ENCODE peak calls at places on chromosomes 11 and 22, in four cellular contexts. B, D, U and H are unnamed samples.
A peak's percentile ranks its signal among the peaks of the same experiment; 100 is the strongest.

GRCh38 chr11:95556342-95557151 is 233.0 kb downstream of the FAM76B start:
- DNase-seq in B (peak; percentile 75), D (no peak), U (no peak), H (peak; percentile 7)

GRCh38 chr11:121426476-121427454 is 25.3 kb upstream of the SORL1 start:
- DNase-seq in B (no peak), D (peak; percentile 25), U (no peak), H (no peak)

GRCh38 chr11:12249590-12250260 is 127.6 kb upstream of the PARVA start:
- DNase-seq in B (no peak), D (no peak), U (no peak), H (no peak)

GRCh38 chr11:94769897-94770296 is 1.7 kb downstream of the AMOTL1 start:
- DNase-seq in B (no peak), D (no peak), U (no peak), H (no peak)

GRCh38 chr22:32000171-32000570 is 42.9 kb upstream of the SLC5A1 start:
- DNase-seq in B (no peak), D (no peak), U (no peak), H (no peak)

GRCh38 chr11:47378011-47378835 is at the start of gene SPI1:
- DNase-seq in B (peak; percentile 41), D (peak; percentile 88), U (peak; percentile 97), H (peak; percentile 84)

GRCh38 chr22:40036591-40037225 is 42.0 kb downstream of the FAM83F start:
- DNase-seq in B (no peak), D (peak; percentile 68), U (peak; percentile 76), H (peak; percentile 54)

GRCh38 chr11:65615950-65616574 is 486 bp downstream of the PCNX3 start:
- DNase-seq in B (no peak), D (peak; percentile 97), U (peak; percentile 42), H (peak; percentile 90)

GRCh38 chr11:2518983-2519340 is 74.2 kb downstream of the KCNQ1 start:
- DNase-seq in B (no peak), D (no peak), U (no peak), H (no peak)

GRCh38 chr22:50261615-50262459 is at the start of gene MAPK12:
- DNase-seq in B (no peak), D (peak; percentile 81), U (no peak), H (peak; percentile 93)

GRCh38 chr22:30266445-30267381 is at the start of gene OSM:
- DNase-seq in B (no peak), D (no peak), U (peak; percentile 96), H (no peak)

GRCh38 chr11:126522152-126522551 is 166.7 kb downstream of the ST3GAL4 start:
- DNase-seq in B (no peak), D (peak; percentile 23), U (no peak), H (no peak)

GRCh38 chr11:1008001-1008400 is 28.5 kb downstream of the MUC6 start:
- DNase-seq in B (no peak), D (no peak), U (no peak), H (no peak)

GRCh38 chr22:17832665-17833064 is 58.4 kb upstream of the BID start:
- DNase-seq in B (no peak), D (no peak), U (no peak), H (no peak)

GRCh38 chr11:2975594-2975993 is 16.5 kb downstream of the NAP1L4 start:
- DNase-seq in B (no peak), D (peak; percentile 38), U (peak; percentile 48), H (no peak)

GRCh38 chr22:33557836-33558235 is 362.4 kb downstream of the LARGE1 start:
- DNase-seq in B (no peak), D (no peak), U (no peak), H (no peak)

GRCh38 chr22:33564683-33565082 is 355.6 kb downstream of the LARGE1 start:
- DNase-seq in B (no peak), D (no peak), U (no peak), H (no peak)

GRCh38 chr22:33562484-33562883 is 357.8 kb downstream of the LARGE1 start:
- DNase-seq in B (no peak), D (no peak), U (no peak), H (no peak)

GRCh38 chr22:33563568-33563967 is 356.7 kb downstream of the LARGE1 start:
- DNase-seq in B (no peak), D (no peak), U (no peak), H (no peak)

GRCh38 chr22:33561149-33561807 is 359.0 kb downstream of the LARGE1 start:
- DNase-seq in B (no peak), D (no peak), U (no peak), H (no peak)
- TF ChIP-seq SPI1 in B (no peak), D (no peak), U (no peak), H (no peak)

DNA sequence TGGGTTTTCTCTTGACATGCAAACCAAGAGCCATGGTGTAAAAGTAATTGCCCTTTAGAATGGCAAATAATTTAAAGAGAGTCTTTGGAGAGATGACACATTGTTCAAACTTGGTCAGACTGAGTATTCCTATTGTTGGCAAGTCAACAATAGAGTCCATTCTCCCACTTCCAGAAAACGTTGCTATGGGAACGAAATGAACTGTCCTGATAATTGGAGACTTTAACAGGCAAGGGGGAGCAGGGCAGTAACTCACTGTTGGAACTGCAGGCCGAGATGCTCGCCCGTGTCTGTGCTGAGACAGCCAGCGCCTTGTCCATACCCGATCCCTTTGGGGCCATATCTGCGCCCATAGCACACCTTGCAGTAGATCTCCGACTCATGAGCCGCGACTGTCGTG is 13.9 kb downstream of the CSRP3 start:
- DNase-seq in B (no peak), D (no peak), U (no peak), H (no peak)
- TF ChIP-seq SPI1 in B (no peak), D (no peak), U (no peak), H (no peak)

DNA sequence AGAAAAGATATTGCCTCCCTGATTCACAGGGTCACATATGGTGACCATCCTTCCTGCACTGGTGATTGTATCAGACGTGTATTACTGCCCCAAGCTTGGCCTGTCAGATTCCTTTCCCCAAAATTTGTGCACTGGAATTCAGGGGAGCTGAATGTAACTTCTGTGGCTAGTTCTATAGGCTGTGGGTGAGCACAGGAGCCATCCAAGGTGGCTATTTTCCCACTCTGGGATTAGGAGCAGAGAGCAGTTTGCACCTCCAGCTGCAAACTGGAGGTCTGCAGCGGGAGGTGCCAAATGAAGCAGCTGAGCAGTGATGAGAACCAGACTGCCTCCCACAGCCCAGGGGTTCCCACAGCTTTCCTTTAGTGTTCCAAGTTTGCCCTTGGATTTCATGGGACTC is 124.2 kb upstream of the PITPNB start:
- DNase-seq in B (no peak), D (no peak), U (no peak), H (no peak)
- TF ChIP-seq SPI1 in B (no peak), D (no peak), U (no peak), H (no peak)

GRCh38 chr11:34915136-34916013 is 804 bp downstream of the APIP start:
- DNase-seq in B (no peak), D (no peak), U (peak; percentile 14), H (no peak)

GRCh38 chr11:34916014-34916809 is at the start of the genes APIP and PDHX:
- DNase-seq in B (peak; percentile 92), D (peak; percentile 98), U (peak; percentile 99), H (peak; percentile 94)

GRCh38 chr11:34921156-34921555 is 4.7 kb downstream of the PDHX start:
- DNase-seq in B (no peak), D (no peak), U (no peak), H (no peak)

DNA sequence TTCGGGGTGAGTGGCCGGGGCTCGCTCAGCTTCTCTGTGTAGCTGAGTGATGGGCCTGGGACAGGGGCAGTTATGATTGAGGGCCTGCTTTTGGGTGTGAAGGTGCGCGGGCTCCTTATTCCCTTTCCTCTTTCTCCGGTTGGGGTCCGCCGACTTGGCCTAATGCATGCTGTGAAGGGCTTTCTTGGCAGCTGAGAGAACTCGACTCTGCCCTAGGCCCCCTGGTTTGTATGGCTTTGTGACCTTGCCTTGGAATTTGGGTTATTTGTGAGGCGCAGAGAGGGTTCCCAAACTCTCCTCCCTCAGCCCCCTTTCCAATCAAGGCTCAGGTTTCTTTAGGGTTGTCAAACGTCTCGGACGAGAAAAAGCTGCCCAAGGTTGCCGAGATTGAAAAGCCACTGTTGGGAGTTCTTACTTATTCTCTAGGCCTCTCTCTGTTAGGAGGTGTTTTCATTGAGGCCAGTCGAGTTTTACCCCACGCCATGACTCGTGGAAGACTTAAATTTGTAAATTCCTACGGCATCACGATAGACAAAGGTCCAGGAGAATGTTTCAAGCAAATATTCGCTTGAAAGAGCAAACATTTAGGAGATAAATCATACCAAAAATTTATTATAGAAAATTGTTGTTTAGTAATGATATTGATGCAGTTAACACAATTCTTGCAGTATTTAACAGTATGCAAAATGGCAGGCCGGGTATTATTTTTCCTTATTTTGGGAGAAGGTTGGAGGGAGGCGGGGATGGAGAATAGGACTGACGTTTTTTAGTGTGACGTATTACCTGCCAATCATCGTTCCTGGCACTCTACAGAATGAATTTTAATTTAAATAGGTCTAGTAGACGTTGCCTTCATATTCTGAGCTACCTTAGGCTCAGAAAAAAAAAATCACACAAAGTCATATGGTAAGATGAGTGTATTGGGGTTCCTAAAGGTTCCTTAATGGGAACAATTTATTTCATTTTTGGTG is 677 bp downstream of the PDHX start:
- DNase-seq in B (no peak), D (no peak), U (no peak), H (no peak)
- TF ChIP-seq SPI1 in B (no peak), D (no peak), U (no peak), H (no peak)

GRCh38 chr22:46192210-46192993 is 42.1 kb downstream of the PPARA start:
- DNase-seq in B (no peak), D (no peak), U (no peak), H (no peak)
- TF ChIP-seq SPI1 in B (no peak), D (no peak), U (no peak), H (no peak)

DNA sequence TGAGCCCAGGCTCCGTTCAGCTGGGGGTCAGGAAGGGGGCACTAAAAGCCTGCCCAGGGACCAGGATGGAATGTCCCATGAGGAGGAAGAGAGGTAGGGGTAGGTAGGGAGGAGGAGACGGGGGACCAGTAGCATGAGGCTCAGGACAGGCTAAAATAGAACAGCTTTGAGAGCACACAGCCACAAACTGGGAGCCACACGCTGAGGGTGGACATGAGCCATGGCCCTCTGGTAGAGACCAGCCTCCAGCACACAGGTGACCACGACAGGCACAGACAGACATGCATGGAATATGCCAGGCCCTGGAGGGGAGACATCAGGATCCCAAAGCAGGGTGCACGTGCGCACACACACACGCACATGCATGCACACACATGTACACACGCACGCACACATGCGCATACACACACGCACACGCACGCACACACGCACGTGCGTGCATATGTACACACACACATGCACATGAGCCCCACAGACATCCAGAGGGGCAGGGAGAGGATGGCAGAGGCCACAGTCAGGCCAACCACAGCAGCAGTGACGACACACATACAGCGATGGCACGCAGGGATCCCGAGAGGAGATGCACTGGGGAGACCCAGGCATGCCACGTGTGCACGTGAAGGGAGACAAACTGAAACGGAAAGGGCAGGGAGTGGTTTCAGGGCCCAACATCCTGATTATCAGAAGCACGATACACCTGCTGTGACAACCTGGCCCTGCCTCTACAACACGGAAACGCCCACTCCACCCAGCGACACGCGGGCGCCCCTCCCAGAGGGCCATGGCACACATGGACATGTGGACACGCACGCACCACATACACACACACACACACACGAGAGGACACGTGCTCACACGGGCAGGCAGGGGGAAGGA is 25.7 kb downstream of the LRRC10B start:
- DNase-seq in B (no peak), D (no peak), U (no peak), H (no peak)
- TF ChIP-seq SPI1 in B (no peak), D (no peak), U (no peak), H (no peak)